ENCODE peak calls at places on chromosome 11, in five cellular contexts. Q, Y, B, V and A are unnamed samples.

GRCh38 chr11:72631806-72632731 is 42.2 kb downstream of the PDE2A start:
- DNase-seq in Y (no peak), Q (peak), B (no peak), V (peak), A (no peak)

GRCh38 chr11:70662691-70663098 is 264.4 kb downstream of the CTTN start:
- DNase-seq in V (no peak), Y (no peak), Q (no peak), B (no peak), A (no peak)

GRCh38 chr11:63870351-63871197 is 31.7 kb downstream of the MARK2 start:
- DNase-seq in Y (no peak), B (no peak), V (peak), Q (no peak), A (no peak)

GRCh38 chr11:65208785-65209710 is 27.3 kb downstream of the CAPN1 start:
- DNase-seq in Y (no peak), V (peak), B (no peak), Q (no peak), A (no peak)

GRCh38 chr11:130520231-130520630 is 71.8 kb downstream of the ADAMTS15 start:
- DNase-seq in B (no peak), Y (no peak), Q (peak), V (no peak), A (no peak)

GRCh38 chr11:81005595-81005994 is 1564.8 kb upstream of the TENM4 start:
- DNase-seq in B (no peak), Q (peak), V (no peak), Y (peak), A (no peak)

GRCh38 chr11:2540521-2541320 is 95.9 kb downstream of the KCNQ1 start:
- DNase-seq in B (no peak), Q (no peak), V (peak), Y (no peak), A (no peak)

GRCh38 chr11:57116654-57117053 is 65.1 kb upstream of the LRRC55 start:
- DNase-seq in Y (peak), B (no peak), Q (peak), V (peak), A (peak)

GRCh38 chr11:119471329-119471728 is 48.4 kb upstream of the THY1 start:
- DNase-seq in Y (no peak), Q (no peak), V (peak), B (no peak), A (no peak)

DNA sequence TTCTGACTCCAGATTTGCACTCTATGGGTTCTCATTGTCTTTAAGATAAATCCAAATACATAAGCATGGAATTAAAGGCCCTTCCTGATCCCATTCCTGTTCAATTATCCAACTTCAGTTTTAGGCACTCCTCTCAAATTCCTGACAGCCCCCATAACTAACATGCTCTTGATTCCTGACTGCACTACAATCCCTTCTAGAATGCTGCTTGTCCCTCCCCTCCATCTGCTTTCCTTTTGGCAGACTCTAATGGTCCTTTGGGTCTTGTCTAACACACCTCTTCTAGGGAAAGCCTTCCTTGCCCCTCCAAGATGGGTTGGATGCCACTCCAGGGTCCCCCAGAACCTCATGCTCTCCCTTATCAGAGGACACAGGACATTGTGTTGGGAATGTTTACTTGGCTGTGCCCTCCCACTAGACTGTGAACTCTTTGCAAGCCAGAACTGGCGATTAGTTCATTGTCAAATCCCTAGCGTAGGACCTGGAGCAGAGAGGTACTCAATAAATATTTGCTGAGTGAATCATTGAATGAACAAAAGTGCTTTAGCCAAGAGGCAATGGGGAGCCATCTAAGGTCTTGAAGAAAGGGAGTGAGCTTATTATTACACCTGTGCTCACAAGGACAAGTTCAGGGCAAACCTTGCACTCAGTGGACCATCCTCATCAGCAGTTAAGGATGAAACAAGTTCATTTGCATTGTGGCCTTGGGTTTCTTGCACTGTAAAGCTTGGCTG is 1.2 kb upstream of the RASSF10 start:
- DNase-seq in Y (no peak), V (no peak), Q (no peak), B (no peak), A (no peak)
- H3K4me3 ChIP-seq in Y (no peak), V (no peak), Q (peak), B (no peak), A (no peak)

GRCh38 chr11:7167976-7168740 is 79.4 kb downstream of the RBMXL2 start:
- DNase-seq in Q (no peak), V (no peak), Y (no peak), B (no peak), A (no peak)
- TF ChIP-seq CTCF in Q (no peak), V (no peak), Y (peak), B (no peak), A (no peak)

GRCh38 chr11:82732348-82732733 is 1.3 kb downstream of the FAM181B start:
- DNase-seq in Y (no peak), Q (no peak), B (no peak), V (no peak), A (no peak)
- H3K4me3 ChIP-seq in Y (no peak), Q (peak), B (no peak), V (peak), A (no peak)

GRCh38 chr11:8768625-8769333 is 86.2 kb downstream of the RPL27A start:
- DNase-seq in Y (peak), B (no peak), Q (peak), V (peak), A (no peak)
- TF ChIP-seq CTCF in Y (peak), B (no peak), Q (peak), V (no peak), A (peak)

DNA sequence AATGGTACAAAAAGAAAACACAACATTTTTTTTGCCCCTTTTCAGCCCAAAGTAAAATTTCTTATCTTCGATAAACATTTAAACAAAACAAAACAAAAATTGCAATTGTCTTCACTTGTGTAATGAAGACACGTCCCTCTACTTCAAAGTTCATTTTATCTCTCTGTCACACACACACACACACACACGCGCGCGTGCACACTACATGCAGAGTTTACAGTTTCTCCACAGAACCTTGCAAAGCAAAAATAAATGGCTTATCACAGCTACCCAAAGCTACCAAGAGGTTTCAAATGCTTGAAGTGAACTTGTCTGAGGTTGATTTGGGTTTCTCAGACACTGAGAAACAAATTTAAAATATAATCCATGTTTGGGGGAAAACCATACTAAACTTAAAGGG is 72.3 kb downstream of the ETS1 start:
- DNase-seq in B (no peak), V (no peak), Y (no peak), Q (no peak), A (no peak)
- H3K4me3 ChIP-seq in B (peak), V (no peak), Y (no peak), Q (no peak), A (no peak)